ENCODE peak calls at places on chromosomes 6 and 20, in four cellular contexts. U is naive thymus-derived CD4-positive, alpha-beta T cell; F is naive thymus-derived CD8-positive, alpha-beta T cell; S is MM.1S. C is an unnamed sample.

GRCh38 chr6:149493697-149494334 is 9.0 kb upstream of the ZC3H12D start:
- DNase-seq in F (no peak), S (no peak), U (no peak), C (no peak)

GRCh38 chr6:168120390-168121307 is 41.6 kb upstream of the FRMD1 start:
- DNase-seq in F (no peak), U (no peak), S (no peak), C (no peak)

GRCh38 chr6:53624491-53624890 is 41.1 kb downstream of the KLHL31 start:
- DNase-seq in U (no peak), S (no peak), F (no peak), C (no peak)

GRCh38 chr6:162468326-162468725 is 259.2 kb downstream of the PRKN start:
- DNase-seq in U (no peak), F (no peak), S (no peak), C (no peak)

GRCh38 chr6:158086054-158086705 is 81.9 kb downstream of the SERAC1 start:
- DNase-seq in F (no peak), U (no peak), S (no peak), C (peak)

GRCh38 chr20:5508044-5508443 is 191.3 kb upstream of the PROKR2 start:
- DNase-seq in F (no peak), U (no peak), S (no peak), C (no peak)

GRCh38 chr6:148441454-148441911 is 98.8 kb downstream of the SASH1 start:
- DNase-seq in U (no peak), S (no peak), F (no peak), C (no peak)

GRCh38 chr6:33960345-33961313 is 156.8 kb upstream of the MLN start:
- DNase-seq in U (no peak), F (no peak), S (no peak), C (no peak)

GRCh38 chr20:11044561-11044960 is 370.8 kb upstream of the JAG1 start:
- DNase-seq in U (no peak), F (no peak), S (no peak), C (no peak)

GRCh38 chr20:54716790-54717189 is 241.4 kb downstream of the DOK5 start:
- DNase-seq in S (no peak), U (no peak), F (no peak), C (no peak)

GRCh38 chr6:17418281-17419188 is 25.1 kb downstream of the CAP2 start:
- DNase-seq in S (no peak), U (no peak), F (no peak), C (no peak)

GRCh38 chr6:5422321-5422915 is 161.1 kb downstream of the FARS2 start:
- DNase-seq in S (no peak), U (peak), F (no peak), C (peak)

GRCh38 chr6:136347847-136348246 is 58.2 kb upstream of the BCLAF1 start:
- DNase-seq in F (no peak), S (no peak), U (no peak), C (no peak)

GRCh38 chr6:49497308-49497707 is 2.4 kb upstream of the GLYATL3 start:
- DNase-seq in U (no peak), F (no peak), S (no peak), C (no peak)